ENCODE peak calls at places on chromosomes 16 and 17, in five cellular contexts. One of them, this sample, is unnamed. For H3K27me3, the result is how much of the 10 kb centered on the place peaks cover.

GRCh38 chr17:9406046-9406631 is 169.5 kb downstream of the STX8 start:
- DNase-seq in body of pancreas: no peak
- DNase-seq in colonic mucosa: no peak
- DNase-seq in aorta: no peak
- DNase-seq in naive thymus-derived CD4-positive, alpha-beta T cell: no peak
- DNase-seq in this sample: no peak

GRCh38 chr16:12439443-12440232 is 364.0 kb downstream of the CPPED1 start:
- DNase-seq in body of pancreas: no peak
- DNase-seq in colonic mucosa: no peak
- DNase-seq in aorta: no peak
- DNase-seq in naive thymus-derived CD4-positive, alpha-beta T cell: no peak
- DNase-seq in this sample: no peak

GRCh38 chr16:30953511-30954124 is 3.9 kb upstream of the SETD1A start:
- DNase-seq in body of pancreas: peak
- DNase-seq in colonic mucosa: peak
- DNase-seq in aorta: peak
- DNase-seq in naive thymus-derived CD4-positive, alpha-beta T cell: no peak
- DNase-seq in this sample: peak

GRCh38 chr17:50272711-50273653 is 1.3 kb upstream of the TMEM92 start:
- DNase-seq in body of pancreas: peak
- DNase-seq in colonic mucosa: peak
- DNase-seq in aorta: peak
- DNase-seq in naive thymus-derived CD4-positive, alpha-beta T cell: peak
- DNase-seq in this sample: peak

GRCh38 chr17:19391432-19391831 is 4.4 kb upstream of the MFAP4 start:
- DNase-seq in body of pancreas: no peak
- DNase-seq in colonic mucosa: no peak
- DNase-seq in aorta: no peak
- DNase-seq in naive thymus-derived CD4-positive, alpha-beta T cell: no peak
- DNase-seq in this sample: no peak

GRCh38 chr16:86302710-86303109 is 207.6 kb upstream of the FOXF1 start:
- DNase-seq in body of pancreas: no peak
- DNase-seq in colonic mucosa: no peak
- DNase-seq in aorta: no peak
- DNase-seq in naive thymus-derived CD4-positive, alpha-beta T cell: no peak
- DNase-seq in this sample: no peak

GRCh38 chr17:40313660-40314556 is 4.9 kb downstream of the RARA start:
- DNase-seq in body of pancreas: no peak
- DNase-seq in colonic mucosa: no peak
- DNase-seq in aorta: peak
- DNase-seq in naive thymus-derived CD4-positive, alpha-beta T cell: no peak
- DNase-seq in this sample: no peak

GRCh38 chr17:17439971-17440843 is 36.6 kb upstream of the MED9 start:
- DNase-seq in body of pancreas: peak
- DNase-seq in colonic mucosa: peak
- DNase-seq in aorta: no peak
- DNase-seq in naive thymus-derived CD4-positive, alpha-beta T cell: peak
- DNase-seq in this sample: peak

GRCh38 chr16:8848939-8849391 is 19.8 kb downstream of the CARHSP1 start:
- DNase-seq in body of pancreas: no peak
- DNase-seq in colonic mucosa: no peak
- DNase-seq in aorta: no peak
- DNase-seq in naive thymus-derived CD4-positive, alpha-beta T cell: no peak
- DNase-seq in this sample: no peak

GRCh38 chr16:71698491-71698890 is 26.0 kb downstream of the PHLPP2 start:
- DNase-seq in body of pancreas: no peak
- DNase-seq in colonic mucosa: no peak
- DNase-seq in aorta: no peak
- DNase-seq in naive thymus-derived CD4-positive, alpha-beta T cell: no peak
- DNase-seq in this sample: peak

GRCh38 chr16:30076276-30076791 is 540 bp downstream of the PPP4C start:
- DNase-seq in body of pancreas: no peak
- DNase-seq in colonic mucosa: no peak
- DNase-seq in aorta: no peak
- DNase-seq in naive thymus-derived CD4-positive, alpha-beta T cell: no peak
- DNase-seq in this sample: no peak

GRCh38 chr16:73126453-73126853 is 78.5 kb upstream of the ZFHX3 start:
- DNase-seq in body of pancreas: peak
- DNase-seq in colonic mucosa: no peak
- DNase-seq in aorta: peak
- DNase-seq in naive thymus-derived CD4-positive, alpha-beta T cell: no peak
- DNase-seq in this sample: no peak

GRCh38 chr16:57684626-57685358 is 9.8 kb upstream of the DRC7 start:
- DNase-seq in body of pancreas: no peak
- DNase-seq in colonic mucosa: no peak
- DNase-seq in aorta: no peak
- DNase-seq in naive thymus-derived CD4-positive, alpha-beta T cell: no peak
- DNase-seq in this sample: no peak

GRCh38 chr16:72910875-72911274 is 137.1 kb downstream of the ZFHX3 start:
- DNase-seq in body of pancreas: no peak
- DNase-seq in colonic mucosa: no peak
- DNase-seq in aorta: no peak
- DNase-seq in naive thymus-derived CD4-positive, alpha-beta T cell: no peak
- DNase-seq in this sample: no peak

GRCh38 chr17:11580677-11581076 is 17.6 kb upstream of the DNAH9 start:
- DNase-seq in body of pancreas: no peak
- DNase-seq in colonic mucosa: no peak
- DNase-seq in aorta: no peak
- DNase-seq in naive thymus-derived CD4-positive, alpha-beta T cell: no peak
- DNase-seq in this sample: no peak

GRCh38 chr17:50146927-50147640 is 3.4 kb downstream of the PPP1R9B start:
- DNase-seq in body of pancreas: no peak
- DNase-seq in colonic mucosa: no peak
- DNase-seq in aorta: peak
- DNase-seq in naive thymus-derived CD4-positive, alpha-beta T cell: no peak
- DNase-seq in this sample: no peak

GRCh38 chr17:77450742-77451270 is 310.0 kb downstream of the SEC14L1 start:
- DNase-seq in body of pancreas: no peak
- DNase-seq in colonic mucosa: no peak
- DNase-seq in aorta: no peak
- DNase-seq in naive thymus-derived CD4-positive, alpha-beta T cell: no peak
- DNase-seq in this sample: no peak

GRCh38 chr16:16150117-16150877 is 73.0 kb downstream of the ABCC6 start:
- DNase-seq in body of pancreas: peak
- DNase-seq in colonic mucosa: peak
- DNase-seq in aorta: peak
- DNase-seq in naive thymus-derived CD4-positive, alpha-beta T cell: no peak
- DNase-seq in this sample: no peak

GRCh38 chr16:10181196-10182162 is 749 bp downstream of the GRIN2A start:
- DNase-seq in body of pancreas: peak
- DNase-seq in colonic mucosa: peak
- DNase-seq in aorta: peak
- DNase-seq in naive thymus-derived CD4-positive, alpha-beta T cell: no peak
- DNase-seq in this sample: peak

GRCh38 chr16:86663691-86664517 is 85.6 kb downstream of the FOXL1 start:
- DNase-seq in body of pancreas: no peak
- DNase-seq in colonic mucosa: no peak
- DNase-seq in aorta: no peak
- DNase-seq in naive thymus-derived CD4-positive, alpha-beta T cell: no peak
- DNase-seq in this sample: no peak

GRCh38 chr16:12819126-12820117 is 15.7 kb upstream of the CPPED1 start:
- DNase-seq in body of pancreas: peak
- DNase-seq in colonic mucosa: peak
- DNase-seq in aorta: peak
- DNase-seq in naive thymus-derived CD4-positive, alpha-beta T cell: peak
- DNase-seq in this sample: peak

GRCh38 chr17:82830249-82830661 is 9.6 kb downstream of the ZNF750 start:
- DNase-seq in body of pancreas: peak
- DNase-seq in colonic mucosa: no peak
- DNase-seq in aorta: no peak
- DNase-seq in naive thymus-derived CD4-positive, alpha-beta T cell: no peak
- DNase-seq in this sample: no peak

GRCh38 chr17:51439395-51440229 is 179.3 kb downstream of the UTP18 start:
- DNase-seq in body of pancreas: no peak
- DNase-seq in colonic mucosa: no peak
- DNase-seq in aorta: no peak
- DNase-seq in naive thymus-derived CD4-positive, alpha-beta T cell: no peak
- DNase-seq in this sample: no peak

GRCh38 chr16:70725912-70726828 is 40.3 kb upstream of the MTSS2 start:
- DNase-seq in body of pancreas: no peak
- DNase-seq in colonic mucosa: no peak
- DNase-seq in aorta: peak
- DNase-seq in naive thymus-derived CD4-positive, alpha-beta T cell: no peak
- DNase-seq in this sample: no peak

GRCh38 chr16:629289-630023 is 1.3 kb upstream of the WFIKKN1 start:
- DNase-seq in body of pancreas: peak
- DNase-seq in colonic mucosa: peak
- DNase-seq in aorta: peak
- DNase-seq in naive thymus-derived CD4-positive, alpha-beta T cell: no peak
- DNase-seq in this sample: peak

GRCh38 chr16:59058261-59058660 is 324.1 kb upstream of the GOT2 start:
- DNase-seq in body of pancreas: no peak
- DNase-seq in colonic mucosa: no peak
- DNase-seq in aorta: no peak
- DNase-seq in naive thymus-derived CD4-positive, alpha-beta T cell: no peak
- DNase-seq in this sample: no peak

GRCh38 chr17:39665642-39666221 is 583 bp downstream of the TCAP start:
- DNase-seq in body of pancreas: no peak
- DNase-seq in colonic mucosa: no peak
- DNase-seq in aorta: no peak
- DNase-seq in naive thymus-derived CD4-positive, alpha-beta T cell: no peak
- DNase-seq in this sample: peak

GRCh38 chr17:44241104-44241503 is 21.6 kb upstream of the UBTF start:
- DNase-seq in body of pancreas: no peak
- DNase-seq in colonic mucosa: no peak
- DNase-seq in aorta: no peak
- DNase-seq in naive thymus-derived CD4-positive, alpha-beta T cell: no peak
- DNase-seq in this sample: no peak

GRCh38 chr16:1615761-1616160 is 3.6 kb downstream of the CRAMP1 start:
- DNase-seq in body of pancreas: no peak
- DNase-seq in colonic mucosa: no peak
- DNase-seq in aorta: no peak
- DNase-seq in naive thymus-derived CD4-positive, alpha-beta T cell: no peak
- DNase-seq in this sample: no peak

GRCh38 chr17:45936610-45937009 is 42.3 kb downstream of the MAPT start:
- DNase-seq in body of pancreas: no peak
- DNase-seq in colonic mucosa: no peak
- DNase-seq in aorta: no peak
- DNase-seq in naive thymus-derived CD4-positive, alpha-beta T cell: no peak
- DNase-seq in this sample: no peak

GRCh38 chr17:61574542-61575351 is 16.3 kb downstream of the NACA2 start:
- DNase-seq in body of pancreas: no peak
- DNase-seq in colonic mucosa: peak
- DNase-seq in aorta: no peak
- DNase-seq in naive thymus-derived CD4-positive, alpha-beta T cell: no peak
- DNase-seq in this sample: peak

GRCh38 chr17:79615446-79615845 is 4.6 kb upstream of the RBFOX3 start:
- DNase-seq in body of pancreas: no peak
- DNase-seq in colonic mucosa: no peak
- DNase-seq in aorta: peak
- DNase-seq in naive thymus-derived CD4-positive, alpha-beta T cell: no peak
- DNase-seq in this sample: no peak
- H3K27me3 ChIP-seq in body of pancreas: under half
- H3K27me3 ChIP-seq in colonic mucosa: under half
- H3K27me3 ChIP-seq in aorta: under half
- H3K27me3 ChIP-seq in naive thymus-derived CD4-positive, alpha-beta T cell: under half
- H3K27me3 ChIP-seq in this sample: under half

GRCh38 chr16:89923640-89924297 is 627 bp downstream of the TUBB3 start:
- DNase-seq in body of pancreas: no peak
- DNase-seq in colonic mucosa: no peak
- DNase-seq in aorta: peak
- DNase-seq in naive thymus-derived CD4-positive, alpha-beta T cell: no peak
- DNase-seq in this sample: peak

GRCh38 chr16:89924925-89925307 is 1.8 kb downstream of the TUBB3 start:
- DNase-seq in body of pancreas: no peak
- DNase-seq in colonic mucosa: no peak
- DNase-seq in aorta: no peak
- DNase-seq in naive thymus-derived CD4-positive, alpha-beta T cell: no peak
- DNase-seq in this sample: no peak

GRCh38 chr16:89922884-89923639 is at the start of gene TUBB3:
- DNase-seq in body of pancreas: peak
- DNase-seq in colonic mucosa: peak
- DNase-seq in aorta: peak
- DNase-seq in naive thymus-derived CD4-positive, alpha-beta T cell: no peak
- DNase-seq in this sample: peak

GRCh38 chr16:89924298-89924924 is 1.3 kb downstream of the TUBB3 start:
- DNase-seq in body of pancreas: no peak
- DNase-seq in colonic mucosa: no peak
- DNase-seq in aorta: peak
- DNase-seq in naive thymus-derived CD4-positive, alpha-beta T cell: no peak
- DNase-seq in this sample: peak

DNA sequence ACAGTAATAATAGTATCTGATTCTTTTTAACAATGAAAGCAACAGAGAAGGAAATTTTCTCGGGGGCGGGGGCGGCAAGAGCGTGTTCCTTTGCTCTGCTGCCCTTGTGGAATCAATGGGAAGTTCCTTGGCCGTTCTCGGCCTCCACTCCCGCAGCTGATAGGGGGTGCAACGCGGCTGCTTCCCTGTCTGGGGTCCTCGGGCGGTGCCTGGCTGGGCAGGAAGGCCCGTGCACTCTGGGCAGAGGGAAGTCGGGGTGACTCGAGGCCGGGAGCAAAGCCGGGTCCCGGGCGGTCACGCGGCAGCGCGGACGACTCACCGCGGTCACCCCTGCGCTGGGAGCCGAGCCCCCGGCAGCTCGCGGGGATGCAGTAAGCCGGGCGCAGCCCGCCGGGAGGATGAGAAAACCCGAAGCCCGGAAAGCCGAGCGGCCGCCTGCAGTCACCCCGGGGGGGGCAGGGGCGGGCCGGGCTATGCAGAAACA is 2.5 kb downstream of the TUBB3 start:
- DNase-seq in body of pancreas: no peak
- DNase-seq in colonic mucosa: no peak
- DNase-seq in aorta: peak
- DNase-seq in naive thymus-derived CD4-positive, alpha-beta T cell: no peak
- DNase-seq in this sample: no peak
- H3K27me3 ChIP-seq in body of pancreas: under half
- H3K27me3 ChIP-seq in colonic mucosa: under half
- H3K27me3 ChIP-seq in aorta: under half
- H3K27me3 ChIP-seq in naive thymus-derived CD4-positive, alpha-beta T cell: under half
- H3K27me3 ChIP-seq in this sample: under half

GRCh38 chr17:57740225-57740528 is 4.9 kb downstream of the CCDC182 start:
- DNase-seq in body of pancreas: no peak
- DNase-seq in colonic mucosa: no peak
- DNase-seq in aorta: no peak
- DNase-seq in naive thymus-derived CD4-positive, alpha-beta T cell: no peak
- DNase-seq in this sample: no peak

GRCh38 chr17:57735230-57735629 is 9.9 kb downstream of the CCDC182 start:
- DNase-seq in body of pancreas: no peak
- DNase-seq in colonic mucosa: no peak
- DNase-seq in aorta: no peak
- DNase-seq in naive thymus-derived CD4-positive, alpha-beta T cell: no peak
- DNase-seq in this sample: no peak

GRCh38 chr17:57739402-57740224 is 5.5 kb downstream of the CCDC182 start:
- DNase-seq in body of pancreas: no peak
- DNase-seq in colonic mucosa: peak
- DNase-seq in aorta: no peak
- DNase-seq in naive thymus-derived CD4-positive, alpha-beta T cell: no peak
- DNase-seq in this sample: peak

GRCh38 chr17:57735707-57736106 is 9.4 kb downstream of the CCDC182 start:
- DNase-seq in body of pancreas: no peak
- DNase-seq in colonic mucosa: no peak
- DNase-seq in aorta: no peak
- DNase-seq in naive thymus-derived CD4-positive, alpha-beta T cell: no peak
- DNase-seq in this sample: peak

GRCh38 chr17:57737450-57737849 is 7.6 kb downstream of the CCDC182 start:
- DNase-seq in body of pancreas: no peak
- DNase-seq in colonic mucosa: no peak
- DNase-seq in aorta: no peak
- DNase-seq in naive thymus-derived CD4-positive, alpha-beta T cell: no peak
- DNase-seq in this sample: no peak
- H3K27me3 ChIP-seq in body of pancreas: under half
- H3K27me3 ChIP-seq in colonic mucosa: under half
- H3K27me3 ChIP-seq in aorta: under half
- H3K27me3 ChIP-seq in naive thymus-derived CD4-positive, alpha-beta T cell: under half
- H3K27me3 ChIP-seq in this sample: under half

GRCh38 chr17:6681671-6682070 is 30.1 kb downstream of the C17orf100 start:
- DNase-seq in body of pancreas: no peak
- DNase-seq in colonic mucosa: no peak
- DNase-seq in aorta: no peak
- DNase-seq in naive thymus-derived CD4-positive, alpha-beta T cell: no peak
- DNase-seq in this sample: no peak
- H3K27me3 ChIP-seq in body of pancreas: under half
- H3K27me3 ChIP-seq in colonic mucosa: under half
- H3K27me3 ChIP-seq in aorta: under half
- H3K27me3 ChIP-seq in naive thymus-derived CD4-positive, alpha-beta T cell: under half
- H3K27me3 ChIP-seq in this sample: under half

This sample was measured in WERI-Rb-1.